ENCODE peak calls at places on chromosomes 6 and 20, in six cellular contexts. B is T-helper 17 cell; T is left colon; K is Panc1; E is CD8-positive, alpha-beta T cell; U is naive thymus-derived CD8-positive, alpha-beta T cell. D is an unnamed sample.

GRCh38 chr6:162343196-162343901 is 384.2 kb downstream of the PRKN start:
- ATAC-seq in B (no peak), T (no peak), K (no peak), E (no peak), U (no peak), D (no peak)

GRCh38 chr6:46719099-46719498 is 16.1 kb downstream of the PLA2G7 start:
- ATAC-seq in B (no peak), T (no peak), K (no peak), E (no peak), U (no peak), D (peak)

GRCh38 chr6:34384305-34385153 is 7.9 kb downstream of the NUDT3 start:
- ATAC-seq in B (no peak), T (no peak), K (no peak), E (no peak), U (no peak), D (no peak)

GRCh38 chr6:429515-430121 is 38.1 kb downstream of the IRF4 start:
- ATAC-seq in B (no peak), T (no peak), K (no peak), E (no peak), U (no peak), D (no peak)

GRCh38 chr20:53570446-53571276 is 23.0 kb downstream of the ZNF217 start:
- ATAC-seq in B (no peak), T (no peak), K (peak), E (no peak), U (no peak), D (peak)

GRCh38 chr6:31581511-31582229 is 554 bp downstream of the LTB start:
- ATAC-seq in B (no peak), T (peak), K (peak), E (no peak), U (no peak), D (no peak)

GRCh38 chr6:145352382-145353080 is 382.8 kb downstream of the EPM2A start:
- ATAC-seq in B (no peak), T (no peak), K (no peak), E (no peak), U (no peak), D (no peak)

GRCh38 chr6:25172819-25173218 is 106.4 kb upstream of the CARMIL1 start:
- ATAC-seq in B (no peak), T (no peak), K (no peak), E (no peak), U (no peak), D (no peak)

GRCh38 chr6:41072836-41073202 is at the start of gene NFYA:
- ATAC-seq in B (peak), T (peak), K (peak), E (peak), U (peak), D (peak)

GRCh38 chr6:13539572-13539971 is 34.8 kb upstream of the SIRT5 start:
- ATAC-seq in B (no peak), T (no peak), K (no peak), E (no peak), U (no peak), D (no peak)

GRCh38 chr6:110233769-110234374 is 53.6 kb downstream of the CDC40 start:
- ATAC-seq in B (peak), T (no peak), K (peak), E (peak), U (no peak), D (no peak)

GRCh38 chr6:46756469-46757205 is 9.9 kb downstream of the ANKRD66 start:
- ATAC-seq in B (no peak), T (no peak), K (no peak), E (no peak), U (no peak), D (no peak)

GRCh38 chr20:29741894-29742698 is 1515.4 kb upstream of the DEFB115 start:
- ATAC-seq in B (no peak), T (no peak), K (no peak), E (no peak), U (no peak), D (peak)

GRCh38 chr6:134021396-134022122 is 30.9 kb downstream of the SLC2A12 start:
- ATAC-seq in B (no peak), T (peak), K (no peak), E (no peak), U (no peak), D (no peak)

GRCh38 chr6:14109411-14109826 is 8.2 kb upstream of the CD83 start:
- ATAC-seq in B (peak), T (no peak), K (no peak), E (no peak), U (peak), D (no peak)